ENCODE peak calls at places on chromosome 9, in ten cellular contexts. O is iris pigment epithelial cell; K is mammary epithelial cell; M is activated CD4-positive, CD25-positive, alpha-beta regulatory T cell; A is heart left ventricle; B is T-helper 2 cell; P is H54; C is SHP77; R is stromal cell of bone marrow; W is CD4-positive, alpha-beta T cell. L is an unnamed sample.

GRCh38 chr9:81595887-81596558 is 93.3 kb downstream of the TLE1 start:
- DNase-seq in O (no peak), K (no peak), M (no peak), A (no peak), B (no peak), P (no peak), C (no peak), R (no peak), W (no peak), L (no peak)

GRCh38 chr9:75170898-75171360 is 82.6 kb downstream of the OSTF1 start:
- DNase-seq in O (peak), K (peak), M (no peak), A (no peak), B (no peak), P (no peak), C (no peak), R (no peak), W (no peak), L (no peak)

GRCh38 chr9:26437056-26437711 is 455.4 kb downstream of the CAAP1 start:
- DNase-seq in O (no peak), K (no peak), M (no peak), A (no peak), B (no peak), P (no peak), C (no peak), R (no peak), W (no peak), L (no peak)

GRCh38 chr9:20478780-20479179 is 143.5 kb downstream of the MLLT3 start:
- DNase-seq in O (no peak), K (peak), M (no peak), A (no peak), B (no peak), P (no peak), C (no peak), R (no peak), W (no peak), L (no peak)

GRCh38 chr9:95506438-95506691 is 10.4 kb downstream of the PTCH1 start:
- DNase-seq in O (peak), K (peak), M (no peak), A (peak), B (no peak), P (peak), C (no peak), R (no peak), W (no peak), L (no peak)

GRCh38 chr9:101027246-101027645 is 1.3 kb upstream of the PLPPR1 start:
- DNase-seq in O (no peak), K (no peak), M (no peak), A (no peak), B (no peak), P (no peak), C (no peak), R (no peak), W (no peak), L (no peak)

GRCh38 chr9:35042081-35042604 is 30.3 kb downstream of the VCP start:
- DNase-seq in O (peak), K (peak), M (no peak), A (no peak), B (no peak), P (no peak), C (no peak), R (no peak), W (no peak), L (no peak)

GRCh38 chr9:118170032-118170955 is 466.1 kb downstream of the TLR4 start:
- DNase-seq in O (peak), K (peak), M (no peak), A (peak), B (no peak), P (peak), C (peak), R (peak), W (no peak), L (no peak)

GRCh38 chr9:125995706-125996105 is 248.5 kb downstream of the PBX3 start:
- DNase-seq in O (no peak), K (no peak), M (no peak), A (no peak), B (no peak), P (no peak), C (no peak), R (no peak), W (no peak), L (no peak)

GRCh38 chr9:112179816-112180215 is 4.7 kb upstream of the SUSD1 start:
- DNase-seq in O (no peak), K (no peak), M (no peak), A (no peak), B (no peak), P (no peak), C (no peak), R (no peak), W (no peak), L (no peak)

GRCh38 chr9:81214975-81215374 is 474.4 kb downstream of the TLE1 start:
- DNase-seq in O (no peak), K (no peak), M (no peak), A (no peak), B (no peak), P (no peak), C (no peak), R (no peak), W (no peak), L (no peak)

GRCh38 chr9:37963936-37964739 is 60.2 kb upstream of the SLC25A51 start:
- DNase-seq in O (peak), K (peak), M (no peak), A (no peak), B (no peak), P (no peak), C (peak), R (peak), W (no peak), L (no peak)

GRCh38 chr9:118631956-118632355 is 737.3 kb downstream of the BRINP1 start:
- DNase-seq in O (no peak), K (no peak), M (no peak), A (no peak), B (no peak), P (no peak), C (no peak), R (no peak), W (no peak), L (no peak)

GRCh38 chr9:34896112-34896511 is 62.0 kb upstream of the PHF24 start:
- DNase-seq in O (no peak), K (no peak), M (no peak), A (no peak), B (no peak), P (no peak), C (no peak), R (no peak), W (no peak), L (no peak)

GRCh38 chr9:77957652-77958051 is 74.0 kb downstream of the GNAQ start:
- DNase-seq in O (no peak), K (peak), M (no peak), A (no peak), B (no peak), P (no peak), C (no peak), R (no peak), W (no peak), L (no peak)

GRCh38 chr9:110969971-110970381 is 68.3 kb downstream of the LPAR1 start:
- DNase-seq in O (peak), K (peak), M (no peak), A (no peak), B (no peak), P (peak), C (no peak), R (no peak), W (no peak), L (no peak)

GRCh38 chr9:37921168-37921510 is 17.2 kb upstream of the SLC25A51 start:
- DNase-seq in O (no peak), K (no peak), M (no peak), A (no peak), B (no peak), P (no peak), C (no peak), R (no peak), W (no peak), L (no peak)

GRCh38 chr9:124032247-124032646 is 20.7 kb downstream of the LHX2 start:
- DNase-seq in O (no peak), K (no peak), M (no peak), A (no peak), B (no peak), P (no peak), C (no peak), R (no peak), W (no peak), L (no peak)

L was measured in omental fat pad.